ENCODE peak calls at places on chromosomes 13 and 19, in ten cellular contexts. H is cardiac muscle cell; F is epithelial cell of esophagus; S is cardiac fibroblast; K is hepatocyte; V is CD8-positive, alpha-beta T cell; W is left ventricle myocardium inferior; B is coronary artery; P is foreskin fibroblast; Z is lower leg skin. D is an unnamed sample.

GRCh38 chr19:36031308-36031707 is 1.4 kb downstream of the CLIP3 start:
- DNase-seq in H (no peak), F (no peak), S (no peak), K (no peak), V (no peak), W (no peak), B (no peak), P (no peak), Z (no peak), D (no peak)

GRCh38 chr13:110398564-110399507 is 91.8 kb downstream of the COL4A2 start:
- DNase-seq in H (peak; percentile 28), F (no peak), S (peak; percentile 65), K (no peak), V (no peak), W (no peak), B (no peak), P (no peak), Z (no peak), D (no peak)

GRCh38 chr13:111233080-111233479 is 87.4 kb upstream of the TEX29 start:
- DNase-seq in H (no peak), F (no peak), S (no peak), K (no peak), V (no peak), W (no peak), B (peak; percentile 59), P (no peak), Z (no peak), D (no peak)

GRCh38 chr19:46503848-46504453 is 8.3 kb upstream of the PNMA8B start:
- DNase-seq in H (no peak), F (no peak), S (no peak), K (no peak), V (no peak), W (no peak), B (no peak), P (no peak), Z (no peak), D (no peak)

GRCh38 chr19:16867211-16867610 is 21.6 kb upstream of the F2RL3 start:
- DNase-seq in H (no peak), F (peak; percentile 50), S (peak; percentile 11), K (no peak), V (no peak), W (no peak), B (no peak), P (no peak), Z (no peak), D (peak; percentile 38)

GRCh38 chr13:49369876-49370275 is 74.0 kb downstream of the CAB39L start:
- DNase-seq in H (no peak), F (no peak), S (no peak), K (no peak), V (no peak), W (no peak), B (no peak), P (no peak), Z (no peak), D (no peak)

GRCh38 chr13:107277911-107278310 is 710.0 kb upstream of the ARGLU1 start:
- DNase-seq in H (no peak), F (no peak), S (no peak), K (no peak), V (no peak), W (no peak), B (no peak), P (no peak), Z (no peak), D (no peak)

GRCh38 chr13:110055089-110055488 is 251.9 kb downstream of the COL4A1 start:
- DNase-seq in H (no peak), F (peak; percentile 7), S (no peak), K (no peak), V (no peak), W (no peak), B (no peak), P (no peak), Z (no peak), D (no peak)

GRCh38 chr13:48738261-48738755 is 84.6 kb downstream of the CYSLTR2 start:
- DNase-seq in H (no peak), F (no peak), S (no peak), K (no peak), V (no peak), W (no peak), B (no peak), P (no peak), Z (no peak), D (no peak)

GRCh38 chr13:52850396-52851152 is 2.1 kb upstream of the PCDH8 start:
- DNase-seq in H (peak; percentile 92), F (peak; percentile 51), S (peak; percentile 34), K (peak; percentile 91), V (no peak), W (peak; percentile 72), B (no peak), P (peak; percentile 32), Z (peak; percentile 23), D (peak; percentile 21)

GRCh38 chr13:110265341-110265681 is 41.6 kb downstream of the COL4A1 start:
- DNase-seq in H (no peak), F (no peak), S (no peak), K (no peak), V (no peak), W (no peak), B (no peak), P (no peak), Z (no peak), D (no peak)

GRCh38 chr13:51585234-51585672 is 991 bp downstream of the WDFY2 start:
- DNase-seq in H (peak; percentile 29), F (peak; percentile 20), S (peak; percentile 44), K (no peak), V (no peak), W (no peak), B (no peak), P (no peak), Z (no peak), D (no peak)

GRCh38 chr13:98984983-98985382 is 7.1 kb upstream of the DOCK9 start:
- DNase-seq in H (no peak), F (no peak), S (no peak), K (no peak), V (no peak), W (no peak), B (no peak), P (no peak), Z (no peak), D (no peak)

GRCh38 chr13:98986226-98986846 is 8.5 kb upstream of the DOCK9 start:
- DNase-seq in H (no peak), F (no peak), S (no peak), K (peak; percentile 25), V (no peak), W (no peak), B (no peak), P (no peak), Z (no peak), D (no peak)

GRCh38 chr13:98983182-98983581 is 5.3 kb upstream of the DOCK9 start:
- DNase-seq in H (no peak), F (no peak), S (peak; percentile 25), K (no peak), V (no peak), W (no peak), B (no peak), P (no peak), Z (no peak), D (no peak)

GRCh38 chr13:98985591-98985990 is 7.7 kb upstream of the DOCK9 start:
- DNase-seq in H (no peak), F (no peak), S (no peak), K (no peak), V (no peak), W (no peak), B (no peak), P (no peak), Z (no peak), D (no peak)

GRCh38 chr13:98984118-98984517 is 6.3 kb upstream of the DOCK9 start:
- DNase-seq in H (no peak), F (no peak), S (no peak), K (no peak), V (no peak), W (no peak), B (no peak), P (no peak), Z (no peak), D (peak; percentile 35)
- TF ChIP-seq CTCF in H (no peak), F (no peak), S (no peak), K (no peak), V (no peak), W (no peak), B (no peak), P (no peak), Z (no peak), D (no peak)

DNA sequence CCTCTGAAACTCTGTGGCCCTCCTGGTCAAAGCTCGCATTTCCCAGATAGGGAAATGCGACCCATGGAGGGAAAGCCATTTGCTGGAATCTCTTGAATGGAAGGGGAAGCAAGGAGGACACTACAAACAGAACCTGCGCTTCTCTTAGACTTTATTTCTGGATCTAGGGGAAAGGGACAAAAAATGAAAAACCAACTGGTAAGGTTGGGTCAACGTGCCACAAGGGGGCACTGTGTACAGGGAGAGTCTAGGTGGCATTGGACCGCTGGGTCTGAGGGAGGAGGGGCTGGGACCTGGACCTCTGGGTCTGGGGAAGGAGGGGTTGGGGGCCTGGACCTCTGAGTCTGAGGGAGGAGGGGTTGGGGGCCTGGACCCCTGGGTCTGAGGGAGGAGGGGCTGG is 5.0 kb downstream of the KLK4 start:
- DNase-seq in H (peak; percentile 58), F (no peak), S (no peak), K (peak; percentile 36), V (peak; percentile 38), W (no peak), B (no peak), P (no peak), Z (no peak), D (no peak)
- TF ChIP-seq CTCF in H (peak; percentile 57), F (peak; percentile 56), S (peak; percentile 36), K (peak; percentile 36), V (no peak), W (no peak), B (no peak), P (peak; percentile 31), Z (no peak), D (peak; percentile 70)

DNA sequence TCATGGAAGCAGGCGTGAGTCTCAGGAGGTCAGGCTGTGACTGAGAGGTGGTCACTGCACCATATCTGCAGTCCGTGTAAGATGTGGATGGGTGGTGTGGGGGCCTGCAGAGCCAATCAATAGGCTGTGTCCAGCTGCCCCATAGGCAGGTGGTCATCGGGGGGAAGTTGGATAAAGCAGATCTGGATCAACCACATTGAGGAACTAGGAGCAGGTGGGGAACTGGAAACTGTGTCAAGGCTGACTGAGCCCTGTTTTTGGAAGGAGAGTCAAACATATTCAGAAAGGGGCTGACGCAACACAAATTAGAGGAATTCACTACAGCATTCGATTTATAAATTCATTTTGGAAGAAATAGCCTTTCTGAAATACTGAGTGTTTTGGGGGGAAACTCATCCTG is 15.0 kb downstream of the CLEC4M start:
- DNase-seq in H (no peak), F (no peak), S (no peak), K (no peak), V (no peak), W (no peak), B (no peak), P (no peak), Z (no peak), D (no peak)
- TF ChIP-seq CTCF in H (no peak), F (no peak), S (no peak), K (no peak), V (no peak), W (no peak), B (no peak), P (no peak), Z (no peak), D (no peak)

DNA sequence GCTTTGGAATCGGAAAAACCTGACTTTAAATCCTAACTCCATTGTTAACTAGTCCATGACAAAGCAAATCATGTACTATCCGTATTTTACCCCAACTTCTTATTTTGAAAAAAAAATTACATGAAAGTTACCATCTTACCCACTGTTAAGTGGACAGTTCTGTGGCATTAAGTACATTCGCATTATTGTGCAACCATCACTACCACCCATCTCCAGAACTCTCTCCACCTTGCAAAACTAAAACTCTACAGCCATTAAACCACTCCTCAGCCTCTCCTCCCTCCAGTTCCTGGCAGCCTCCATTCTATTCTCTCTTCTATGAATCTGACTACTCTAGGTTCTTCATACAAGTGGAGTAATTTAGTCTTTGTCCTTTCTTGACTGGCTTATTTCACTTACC is 176.5 kb downstream of the USP12 start:
- DNase-seq in H (no peak), F (no peak), S (no peak), K (no peak), V (no peak), W (no peak), B (no peak), P (no peak), Z (no peak), D (no peak)
- TF ChIP-seq CTCF in H (no peak), F (no peak), S (no peak), K (no peak), V (no peak), W (no peak), B (no peak), P (no peak), Z (no peak), D (no peak)

D was measured in bronchial epithelial cell.